ENCODE peak calls at places on chromosomes 3 and 15, in four cellular contexts. J is K562, V is HepG2, Y is HCT116. X is an unnamed sample.

GRCh38 chr3:156680243-156680930 is 6.0 kb downstream of the TIPARP start:
- DNase-seq in J (no peak), V (no peak), Y (no peak), X (no peak)

GRCh38 chr3:58299839-58300516 is 6.1 kb upstream of the RPP14 start:
- DNase-seq in J (no peak), V (peak; percentile 25), Y (no peak), X (no peak)

GRCh38 chr3:184332370-184333090 is 4.9 kb upstream of the FAM131A start:
- DNase-seq in J (no peak), V (no peak), Y (no peak), X (peak; percentile 88)

GRCh38 chr15:27827336-27827735 is 271.8 kb downstream of the OCA2 start:
- DNase-seq in J (no peak), V (no peak), Y (no peak), X (no peak)

GRCh38 chr3:69385723-69386483 is at the start of gene FRMD4B:
- DNase-seq in J (no peak), V (peak; percentile 3), Y (no peak), X (no peak)

GRCh38 chr15:76309561-76310330 is 1.5 kb downstream of the ETFA start:
- DNase-seq in J (no peak), V (no peak), Y (no peak), X (no peak)

GRCh38 chr3:155316450-155316849 is 23.0 kb upstream of the STRIT1 start:
- DNase-seq in J (no peak), V (no peak), Y (no peak), X (no peak)

GRCh38 chr3:46027736-46028397 is 584 bp upstream of the XCR1 start:
- DNase-seq in J (no peak), V (no peak), Y (peak; percentile 16), X (no peak)

GRCh38 chr3:139534444-139534812 is 5.1 kb downstream of the RBP1 start:
- DNase-seq in J (no peak), V (no peak), Y (peak; percentile 77), X (no peak)

GRCh38 chr3:134462236-134463059 is 23.3 kb downstream of the ANAPC13 start:
- DNase-seq in J (no peak), V (no peak), Y (no peak), X (no peak)

GRCh38 chr3:61776390-61776789 is 215.0 kb downstream of the PTPRG start:
- DNase-seq in J (no peak), V (no peak), Y (no peak), X (no peak)

GRCh38 chr3:70127192-70127591 is 127.7 kb downstream of the SAMMSON start:
- DNase-seq in J (no peak), V (no peak), Y (no peak), X (no peak)

GRCh38 chr3:139319428-139320402 is 24.1 kb upstream of the MRPS22 start:
- DNase-seq in J (peak; percentile 61), V (peak; percentile 23), Y (no peak), X (no peak)

GRCh38 chr3:12663311-12663935 is 494 bp downstream of the RAF1 start:
- DNase-seq in J (peak; percentile 80), V (no peak), Y (no peak), X (no peak)

GRCh38 chr3:12660196-12660595 is 3.7 kb downstream of the RAF1 start:
- DNase-seq in J (no peak), V (no peak), Y (no peak), X (no peak)

GRCh38 chr3:12662593-12663310 is 1.2 kb downstream of the RAF1 start:
- DNase-seq in J (peak; percentile 36), V (no peak), Y (no peak), X (no peak)

GRCh38 chr3:12663936-12664908 is at the start of gene RAF1:
- DNase-seq in J (peak; percentile 98), V (peak; percentile 94), Y (peak; percentile 95), X (peak; percentile 72)

GRCh38 chr3:12661926-12662592 is 1.9 kb downstream of the RAF1 start:
- DNase-seq in J (no peak), V (no peak), Y (no peak), X (no peak)
- H3K4me1 ChIP-seq in J (peaks cover 34% of the 10 kb centered on the region), V (peaks cover 35% of the 10 kb centered on the region), Y (peaks cover 45% of the 10 kb centered on the region), X (peaks cover 27% of the 10 kb centered on the region)

DNA sequence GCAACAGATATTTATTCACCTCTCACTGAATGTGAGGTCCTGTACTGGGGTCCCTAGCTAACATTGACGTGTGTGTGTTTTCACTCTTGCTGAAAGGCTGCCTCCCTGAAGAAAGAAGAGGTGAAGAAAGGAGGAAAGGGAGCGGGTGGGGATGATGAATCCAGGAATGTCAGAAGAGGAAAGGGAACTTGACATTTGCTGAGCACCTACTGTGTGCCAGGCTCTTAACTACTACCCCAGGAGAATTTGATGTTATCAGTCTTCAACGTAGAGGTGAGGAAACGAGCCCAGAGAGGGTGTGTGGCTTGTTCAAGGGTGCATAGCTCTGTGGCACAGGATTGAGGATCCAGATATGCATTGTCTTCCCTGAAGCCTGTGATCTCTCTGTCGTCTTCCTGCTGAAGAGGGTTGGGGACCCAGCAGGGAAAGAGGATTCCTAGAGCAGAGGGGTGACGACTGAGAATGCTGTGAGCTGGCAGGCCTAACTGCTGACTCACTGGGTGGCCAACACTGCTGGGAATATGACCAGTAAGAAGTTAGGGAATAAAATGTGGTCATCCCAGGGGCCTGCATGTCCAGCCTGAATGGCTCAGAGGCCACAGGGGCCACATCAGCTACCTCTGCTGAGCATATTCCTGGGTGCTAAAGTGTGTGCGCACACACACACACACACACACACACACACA is 6.6 kb upstream of the ATP2B2 start:
- DNase-seq in J (no peak), V (peak; percentile 24), Y (no peak), X (no peak)
- TF ChIP-seq TCF7L2 in J (no peak), V (no peak), Y (no peak), X (no peak)

GRCh38 chr3:9590282-9590791 is 36.7 kb upstream of the LHFPL4 start:
- DNase-seq in J (no peak), V (no peak), Y (no peak), X (no peak)
- H3K4me1 ChIP-seq in J (peaks cover 8% of the 10 kb centered on the region), V (no peaks in the 10 kb centered on the region), Y (no peaks in the 10 kb centered on the region), X (no peaks in the 10 kb centered on the region)

GRCh38 chr3:193686665-193687506 is 93.9 kb downstream of the OPA1 start:
- DNase-seq in J (no peak), V (no peak), Y (no peak), X (no peak)
- TF ChIP-seq TCF7L2 in J (no peak), V (no peak), Y (no peak), X (no peak)

DNA sequence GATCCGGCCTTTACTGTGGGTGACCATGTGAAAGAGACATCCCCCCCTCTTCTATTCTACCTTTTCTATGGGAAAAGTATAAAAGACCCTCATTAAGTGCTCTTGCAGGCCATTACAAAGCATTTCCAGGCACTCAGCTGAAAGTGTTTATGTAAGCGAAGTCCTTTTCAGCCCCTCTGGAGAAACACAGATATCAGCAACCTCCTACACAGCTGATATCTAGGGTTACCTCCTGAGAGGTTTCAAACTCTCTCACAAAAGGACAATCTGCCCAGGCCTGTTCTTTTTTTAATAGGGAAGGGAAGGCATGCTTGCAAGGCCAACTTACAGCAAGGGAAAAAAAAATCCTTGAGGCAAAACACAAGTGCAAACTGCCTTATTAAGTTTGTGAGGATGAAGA is 12.6 kb downstream of the ETV5 start:
- DNase-seq in J (no peak), V (no peak), Y (no peak), X (no peak)
- H3K4me1 ChIP-seq in J (peaks cover 23% of the 10 kb centered on the region), V (peaks cover 96% of the 10 kb centered on the region), Y (peaks cover 24% of the 10 kb centered on the region), X (peaks cover 36% of the 10 kb centered on the region)